ENCODE peak calls at places on chromosome 6, in four cellular contexts. W is heart left ventricle, S is K562, B is transverse colon. J is an unnamed sample.

GRCh38 chr6:14748679-14749078 is 497.2 kb upstream of the JARID2 start:
- DNase-seq in W (no peak), S (no peak), B (no peak), J (no peak)

GRCh38 chr6:86537311-86537861 is 399.9 kb upstream of the HTR1E start:
- DNase-seq in W (no peak), S (no peak), B (no peak), J (no peak)

GRCh38 chr6:30515967-30516753 is 26.9 kb downstream of the HLA-E start:
- DNase-seq in W (peak; percentile 90), S (peak; percentile 91), B (peak; percentile 93), J (peak; percentile 98)

GRCh38 chr6:20433929-20434328 is 32.2 kb downstream of the E2F3 start:
- DNase-seq in W (no peak), S (no peak), B (no peak), J (no peak)

GRCh38 chr6:30684386-30685156 is 1.9 kb downstream of the PPP1R18 start:
- DNase-seq in W (peak; percentile 74), S (peak; percentile 60), B (peak; percentile 67), J (peak; percentile 90)

GRCh38 chr6:16227048-16227562 is 11.3 kb upstream of the GMPR start:
- DNase-seq in W (no peak), S (no peak), B (no peak), J (peak; percentile 62)

GRCh38 chr6:165744515-165745228 is 81.6 kb upstream of the PDE10A start:
- DNase-seq in W (no peak), S (no peak), B (no peak), J (no peak)

GRCh38 chr6:8642854-8643253 is 207.5 kb upstream of the SLC35B3 start:
- DNase-seq in W (no peak), S (no peak), B (no peak), J (no peak)

GRCh38 chr6:93727447-93727846 is 308.1 kb upstream of the EPHA7 start:
- DNase-seq in W (no peak), S (no peak), B (no peak), J (no peak)

GRCh38 chr6:84709121-84709520 is 55.3 kb downstream of the TBX18 start:
- DNase-seq in W (no peak), S (no peak), B (no peak), J (no peak)

GRCh38 chr6:28266962-28267694 is at the start of gene ZSCAN26:
- DNase-seq in W (peak; percentile 87), S (peak; percentile 86), B (peak; percentile 85), J (peak; percentile 56)

GRCh38 chr6:4344317-4344899 is 209.0 kb upstream of the ECI2 start:
- DNase-seq in W (no peak), S (no peak), B (no peak), J (no peak)

GRCh38 chr6:150029749-150030148 is 4.4 kb upstream of the RAET1L start:
- DNase-seq in W (no peak), S (no peak), B (no peak), J (no peak)

GRCh38 chr6:101116337-101116736 is 235.2 kb upstream of the ASCC3 start:
- DNase-seq in W (no peak), S (no peak), B (no peak), J (no peak)

GRCh38 chr6:138817799-138818198 is 21.9 kb downstream of the ECT2L start:
- DNase-seq in W (no peak), S (no peak), B (peak; percentile 89), J (peak; percentile 85)

GRCh38 chr6:79076160-79076559 is 1.9 kb downstream of the PHIP start:
- DNase-seq in W (no peak), S (no peak), B (no peak), J (no peak)

GRCh38 chr6:148771212-148771601 is 24.4 kb downstream of the UST start:
- DNase-seq in W (peak; percentile 33), S (no peak), B (peak; percentile 28), J (no peak)

GRCh38 chr6:17987576-17988421 is at the start of gene KIF13A:
- DNase-seq in W (peak; percentile 81), S (peak; percentile 94), B (peak; percentile 65), J (peak; percentile 59)

GRCh38 chr6:30555428-30556005 is 772 bp downstream of the GNL1 start:
- DNase-seq in W (peak; percentile 69), S (peak; percentile 66), B (peak; percentile 55), J (peak; percentile 88)

GRCh38 chr6:36852481-36853147 is 13.4 kb upstream of the CPNE5 start:
- DNase-seq in W (no peak), S (no peak), B (no peak), J (no peak)

GRCh38 chr6:107690864-107691661 is 133.1 kb downstream of the SCML4 start:
- DNase-seq in W (no peak), S (no peak), B (no peak), J (peak; percentile 66)

GRCh38 chr6:149896491-149896890 is 1.4 kb downstream of the RAET1E start:
- DNase-seq in W (no peak), S (no peak), B (no peak), J (no peak)

GRCh38 chr6:106609699-106610098 is 19.6 kb downstream of the RTN4IP1 start:
- DNase-seq in W (no peak), S (no peak), B (peak; percentile 40), J (no peak)

GRCh38 chr6:142429195-142429594 is 127.4 kb downstream of the ADGRG6 start:
- DNase-seq in W (no peak), S (no peak), B (no peak), J (no peak)

GRCh38 chr6:120384671-120385070 is 949.6 kb downstream of the TBC1D32 start:
- DNase-seq in W (no peak), S (no peak), B (no peak), J (no peak)

GRCh38 chr6:120373185-120373584 is 961.1 kb downstream of the TBC1D32 start:
- DNase-seq in W (no peak), S (no peak), B (no peak), J (no peak)

DNA sequence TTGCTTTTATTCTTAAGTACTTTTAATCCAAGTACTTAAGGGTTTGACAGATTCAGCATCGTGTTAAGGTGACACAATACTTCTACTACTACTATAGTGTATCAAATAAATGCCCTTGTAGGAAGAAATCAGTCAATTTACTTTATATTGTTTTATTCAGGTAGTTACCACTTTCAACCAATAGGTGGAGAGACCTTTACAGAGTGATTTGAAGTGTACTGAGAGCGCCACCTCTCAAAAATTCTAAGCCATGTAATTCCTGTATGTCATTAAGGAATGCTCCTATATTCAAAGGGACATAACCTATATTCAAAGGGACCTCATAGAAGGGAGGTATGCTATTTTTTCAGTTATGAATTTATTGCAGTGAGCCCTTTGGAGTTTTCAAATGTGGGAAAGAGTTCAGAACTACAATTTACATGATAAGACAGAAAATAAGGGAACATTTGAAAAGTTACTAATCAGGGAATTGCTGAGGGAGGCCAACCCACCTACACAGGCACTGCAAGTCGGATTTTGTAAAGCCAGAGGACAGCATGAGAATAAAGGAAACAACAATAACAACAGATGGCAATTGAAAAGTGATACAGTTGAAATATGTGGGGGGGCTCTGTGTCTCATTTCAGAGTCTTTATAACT is 955.6 kb downstream of the TBC1D32 start:
- DNase-seq in W (no peak), S (peak; percentile 12), B (no peak), J (no peak)
- TF ChIP-seq CTCF in W (peak; percentile 25), S (peak; percentile 26), B (peak; percentile 16), J (no peak)

GRCh38 chr6:6796818-6797217 is 208.3 kb downstream of the LY86 start:
- DNase-seq in W (no peak), S (no peak), B (no peak), J (no peak)
- TF ChIP-seq POLR2A in W (no peak), S (no peak), B (no peak), J (no peak)

GRCh38 chr6:42962502-42963178 is 2.1 kb downstream of the GNMT start:
- DNase-seq in W (no peak), S (no peak), B (no peak), J (no peak)
- TF ChIP-seq CTCF in W (no peak), S (no peak), B (no peak), J (no peak)

GRCh38 chr6:1392813-1393640 is 3.7 kb downstream of the FOXF2 start:
- DNase-seq in W (no peak), S (no peak), B (no peak), J (no peak)
- TF ChIP-seq POLR2A in W (no peak), S (no peak), B (no peak), J (no peak)

GRCh38 chr6:33700391-33701050 is 11.0 kb downstream of the UQCC2 start:
- DNase-seq in W (peak; percentile 59), S (peak; percentile 78), B (peak; percentile 84), J (no peak)

GRCh38 chr6:33705268-33705885 is 6.1 kb downstream of the UQCC2 start:
- DNase-seq in W (no peak), S (no peak), B (no peak), J (no peak)

GRCh38 chr6:33704215-33704817 is 7.2 kb downstream of the UQCC2 start:
- DNase-seq in W (no peak), S (no peak), B (no peak), J (no peak)

GRCh38 chr6:33699739-33700138 is 11.8 kb downstream of the UQCC2 start:
- DNase-seq in W (no peak), S (no peak), B (no peak), J (no peak)

DNA sequence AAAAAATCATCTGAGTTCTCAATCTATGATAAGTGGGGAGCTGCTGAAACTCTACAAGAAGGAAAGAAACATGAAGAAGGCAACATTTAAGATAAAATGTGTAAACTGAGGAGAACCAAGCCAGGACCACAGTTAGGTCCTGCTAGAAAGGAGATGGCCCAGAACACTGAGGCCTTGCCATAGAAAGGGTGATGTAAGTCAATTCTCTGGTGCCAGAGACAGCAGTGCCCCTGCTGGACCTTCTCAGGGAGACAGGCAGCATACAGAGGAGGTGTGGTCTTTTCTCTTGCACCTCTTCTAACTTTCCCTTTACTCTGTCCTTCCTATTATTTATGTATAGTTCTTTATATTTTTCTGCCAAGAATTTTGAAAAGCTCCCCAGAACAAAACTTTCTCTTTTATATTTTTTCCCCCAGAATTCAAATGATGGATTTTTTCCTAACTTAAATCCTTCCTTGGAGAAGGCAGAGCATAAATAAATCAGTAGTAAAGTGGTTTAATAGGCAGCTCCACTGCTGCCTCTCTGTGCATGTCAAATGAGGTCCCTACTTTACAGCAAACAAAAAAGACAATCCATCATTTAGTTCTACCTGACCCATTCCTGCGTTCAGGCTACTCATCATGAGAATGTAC is 9.0 kb downstream of the UQCC2 start:
- DNase-seq in W (no peak), S (peak; percentile 65), B (peak; percentile 43), J (no peak)
- TF ChIP-seq CTCF in W (peak; percentile 40), S (peak; percentile 60), B (peak; percentile 45), J (no peak)

DNA sequence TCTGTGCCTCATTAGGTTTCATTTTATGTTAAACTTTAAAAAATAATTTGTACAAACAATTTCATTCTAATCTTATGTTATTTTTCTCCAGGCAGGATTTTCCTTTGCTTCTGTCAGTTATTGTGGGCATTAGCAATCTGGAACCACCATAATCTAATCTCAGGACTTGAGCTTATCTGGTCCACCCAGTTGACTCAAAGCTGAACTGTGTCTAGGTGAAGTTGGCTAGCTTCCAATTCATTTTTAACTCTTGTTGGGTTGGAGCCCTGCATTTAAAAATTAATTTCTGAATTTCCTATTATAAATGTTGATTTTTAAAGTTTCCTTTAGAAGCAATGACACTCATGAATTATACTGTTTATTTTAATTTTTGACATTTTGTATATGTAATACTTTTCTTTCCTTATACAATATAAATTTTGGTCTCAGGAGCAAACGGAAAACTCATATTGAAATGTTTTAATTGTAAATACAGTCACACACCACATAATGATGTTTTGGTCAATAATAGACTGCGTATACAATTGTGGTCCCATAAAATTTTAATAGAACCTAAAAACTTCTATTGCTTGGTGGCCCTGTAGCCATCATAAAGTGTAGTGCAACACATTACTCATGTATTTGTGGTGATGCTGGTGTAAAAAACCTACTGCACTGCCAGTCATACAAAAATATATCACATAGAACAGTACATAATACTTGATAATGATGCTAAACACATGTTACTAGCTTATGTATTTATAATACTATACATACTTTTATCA is 121.3 kb downstream of the CLVS2 start:
- DNase-seq in W (no peak), S (no peak), B (no peak), J (no peak)
- TF ChIP-seq POLR2A in W (no peak), S (no peak), B (no peak), J (no peak)

GRCh38 chr6:122609881-122610689 is at the start of gene PKIB:
- DNase-seq in W (peak; percentile 50), S (peak; percentile 24), B (peak; percentile 86), J (peak; percentile 91)
- TF ChIP-seq CTCF in W (peak; percentile 26), S (peak; percentile 33), B (peak; percentile 22), J (no peak)

J was measured in lower leg skin.